ENCODE peak calls at places on chromosomes 2 and 18, in seven cellular contexts. B is mesendoderm, V is mesenchymal stem cell, T is IMR-90, E is neuronal stem cell, Z is H9, U is H1. C is an unnamed sample.

GRCh38 chr2:80858955-80859354 is 554.4 kb upstream of the LRRTM1 start:
- DNase-seq in B (no peak), V (peak), T (peak), E (no peak), Z (no peak), U (no peak), C (no peak)

GRCh38 chr2:207086136-207086535 is 79.6 kb downstream of the KLF7 start:
- DNase-seq in B (no peak), V (no peak), T (no peak), E (no peak), Z (no peak), U (no peak), C (no peak)

GRCh38 chr2:62456721-62457539 is 49.1 kb downstream of the TMEM17 start:
- DNase-seq in B (peak), V (peak), T (peak), E (peak), Z (peak), U (peak), C (peak)

GRCh38 chr18:64100136-64100922 is 48.6 kb downstream of the LINC00305 start:
- DNase-seq in B (no peak), V (no peak), T (no peak), E (no peak), Z (no peak), U (no peak), C (no peak)

GRCh38 chr18:48777737-48778111 is 173.0 kb downstream of the SMAD7 start:
- DNase-seq in B (no peak), V (peak), T (no peak), E (no peak), Z (no peak), U (no peak), C (no peak)

GRCh38 chr2:240983361-240983995 is 14.9 kb upstream of the SNED1 start:
- DNase-seq in B (peak), V (no peak), T (peak), E (no peak), Z (peak), U (peak), C (peak)

GRCh38 chr2:143171817-143172216 is 42.6 kb downstream of the ARHGAP15 start:
- DNase-seq in B (peak), V (peak), T (peak), E (peak), Z (no peak), U (no peak), C (no peak)

GRCh38 chr18:49862656-49863385 is 49.5 kb upstream of the ACAA2 start:
- DNase-seq in B (no peak), V (no peak), T (no peak), E (no peak), Z (no peak), U (no peak), C (no peak)

GRCh38 chr18:57312346-57313144 is 39.8 kb upstream of the ST8SIA3 start:
- DNase-seq in B (no peak), V (no peak), T (no peak), E (no peak), Z (no peak), U (no peak), C (no peak)

GRCh38 chr2:200862532-200863000 is 1.9 kb downstream of the CLK1 start:
- DNase-seq in B (peak), V (peak), T (peak), E (no peak), Z (no peak), U (no peak), C (peak)

GRCh38 chr2:131389657-131390056 is 25.7 kb upstream of the RAB6D start:
- DNase-seq in B (no peak), V (no peak), T (no peak), E (no peak), Z (no peak), U (no peak), C (no peak)

DNA sequence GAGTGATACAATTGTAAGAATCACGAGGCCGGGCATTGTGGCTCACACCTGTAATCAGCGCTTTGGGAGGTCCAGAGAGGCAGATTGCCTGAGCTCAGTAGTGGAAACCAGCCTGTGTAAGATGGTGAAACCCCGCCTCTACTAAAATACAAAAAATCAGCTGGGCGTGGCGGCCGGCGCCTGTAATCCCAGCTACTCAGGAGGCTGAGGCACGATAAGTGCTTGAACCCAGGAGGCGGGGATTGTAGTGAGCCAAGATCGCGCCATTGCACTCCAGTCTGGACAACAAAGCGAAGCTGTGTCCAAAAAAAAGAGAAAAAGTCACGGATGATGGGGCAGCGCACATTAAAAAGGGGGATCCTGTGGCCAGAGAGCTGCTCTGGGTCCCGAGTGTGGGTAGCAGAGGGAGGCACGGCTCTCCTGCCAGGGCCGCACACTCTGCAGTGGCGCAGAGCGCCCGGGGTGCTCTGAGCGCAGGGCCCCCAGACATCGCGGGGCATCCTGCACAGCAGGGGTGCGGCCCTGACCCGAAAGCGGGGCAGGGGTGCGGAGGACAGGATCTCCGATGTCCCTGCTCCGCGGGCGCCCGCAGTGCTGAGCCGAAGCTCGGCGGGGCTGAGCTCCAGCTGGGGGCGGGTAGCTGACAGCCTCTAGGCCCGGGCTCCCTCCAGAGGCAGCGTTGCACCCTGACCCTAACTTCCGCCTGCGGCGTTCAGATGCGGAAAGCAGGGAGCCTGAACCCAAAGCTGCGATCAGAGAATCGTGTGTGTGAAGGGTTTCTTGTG is 30.4 kb upstream of the RAB6D start:
- DNase-seq in B (peak), V (no peak), T (no peak), E (peak), Z (peak), U (no peak), C (no peak)
- H3K4me2 ChIP-seq in B (peak), V (peak), T (no peak), E (peak), Z (peak), U (peak), C (peak)

DNA sequence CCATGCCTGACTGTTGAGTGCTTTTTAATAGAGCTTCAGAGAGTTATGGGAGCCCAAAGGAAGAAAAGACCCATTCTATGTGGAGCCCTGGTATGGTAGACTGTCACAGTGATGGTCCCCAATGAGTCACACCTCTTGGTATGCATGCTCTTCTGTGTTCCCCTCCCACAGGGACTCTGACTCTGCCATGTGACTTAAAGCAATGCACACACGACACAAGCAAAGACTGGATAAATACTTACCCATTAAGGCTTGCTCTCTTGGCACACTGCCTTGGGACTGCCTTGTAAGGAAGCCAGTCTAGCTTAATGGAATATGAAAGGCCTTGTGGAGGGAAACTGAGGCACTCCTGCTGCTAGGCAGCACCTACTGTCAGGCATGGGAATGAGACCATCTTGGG is 16.7 kb upstream of the DTNB start:
- DNase-seq in B (peak), V (peak), T (peak), E (no peak), Z (no peak), U (no peak), C (no peak)
- H3K18ac ChIP-seq in B (no peak), V (no peak), T (no peak), E (no peak), Z (no peak), U (no peak), C (no peak)

GRCh38 chr2:16014041-16014787 is 73.9 kb downstream of the MYCN start:
- DNase-seq in B (no peak), V (no peak), T (no peak), E (no peak), Z (no peak), U (no peak), C (peak)

GRCh38 chr2:16013571-16013970 is 73.2 kb downstream of the MYCN start:
- DNase-seq in B (no peak), V (no peak), T (no peak), E (no peak), Z (no peak), U (no peak), C (no peak)

GRCh38 chr2:16015210-16015902 is 75.0 kb downstream of the MYCN start:
- DNase-seq in B (no peak), V (no peak), T (no peak), E (no peak), Z (no peak), U (no peak), C (no peak)

GRCh38 chr2:16015903-16016265 is 75.5 kb downstream of the MYCN start:
- DNase-seq in B (no peak), V (no peak), T (no peak), E (no peak), Z (no peak), U (no peak), C (peak)

DNA sequence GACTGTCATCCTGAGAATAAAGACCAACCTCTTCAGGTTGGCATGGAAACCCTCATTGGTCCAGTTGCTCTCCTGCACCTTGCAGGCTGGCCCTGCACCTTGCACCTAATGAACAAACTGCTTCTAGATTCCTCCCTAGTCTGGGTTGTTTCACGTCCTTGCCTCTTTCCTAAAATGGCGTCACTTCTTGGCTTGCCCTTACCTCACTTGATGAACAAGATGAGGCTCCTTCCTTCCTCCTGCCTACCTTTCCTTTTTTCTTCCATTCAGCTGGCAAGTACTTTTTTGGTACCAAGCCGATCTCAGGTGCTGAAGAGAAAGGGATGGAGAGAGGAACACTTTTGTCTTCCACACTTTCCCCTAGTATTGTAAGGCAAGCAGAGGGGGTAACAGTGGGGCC is 74.5 kb downstream of the MYCN start:
- DNase-seq in B (no peak), V (no peak), T (no peak), E (no peak), Z (no peak), U (no peak), C (no peak)
- H2BK5ac ChIP-seq in B (no peak), V (no peak), T (no peak), E (no peak), Z (no peak), U (no peak), C (no peak)

GRCh38 chr2:186894478-186894877 is 45.5 kb upstream of the ZSWIM2 start:
- DNase-seq in B (no peak), V (no peak), T (no peak), E (no peak), Z (no peak), U (no peak), C (no peak)
- H3K4me2 ChIP-seq in B (no peak), V (no peak), T (no peak), E (no peak), Z (no peak), U (no peak), C (no peak)

GRCh38 chr18:56298935-56299334 is 339.5 kb downstream of the TXNL1 start:
- DNase-seq in B (peak), V (no peak), T (peak), E (no peak), Z (no peak), U (no peak), C (peak)
- H3K18ac ChIP-seq in B (no peak), V (no peak), T (no peak), E (no peak), Z (no peak), U (no peak), C (no peak)

DNA sequence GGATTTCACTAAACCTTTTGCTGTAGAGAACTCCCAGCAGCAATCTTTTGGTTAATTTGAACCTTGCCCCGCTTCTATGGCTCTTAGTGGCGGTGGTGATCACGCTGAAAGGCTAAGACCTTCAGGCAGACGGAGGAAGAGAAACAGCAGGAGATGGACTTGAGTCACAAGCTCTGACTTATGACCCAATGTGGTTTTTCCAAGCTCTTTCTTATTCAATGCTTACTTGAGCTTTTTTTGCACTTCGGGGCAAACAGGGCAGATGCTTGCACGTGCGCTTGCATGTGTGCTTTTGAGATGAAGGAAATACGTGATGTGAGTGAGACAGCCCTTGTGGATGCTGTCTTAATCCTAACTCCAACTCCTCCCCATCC is 21.4 kb downstream of the TRIB2 start:
- DNase-seq in B (no peak), V (peak), T (peak), E (no peak), Z (no peak), U (no peak), C (no peak)
- H2BK5ac ChIP-seq in B (no peak), V (no peak), T (no peak), E (no peak), Z (no peak), U (no peak), C (no peak)

GRCh38 chr2:1541812-1542211 is 128.5 kb downstream of the TPO start:
- DNase-seq in B (peak), V (no peak), T (no peak), E (no peak), Z (no peak), U (no peak), C (no peak)

GRCh38 chr2:1546023-1546591 is 132.8 kb downstream of the TPO start:
- DNase-seq in B (peak), V (peak), T (peak), E (peak), Z (peak), U (no peak), C (peak)

GRCh38 chr2:1544478-1545069 is 131.3 kb downstream of the TPO start:
- DNase-seq in B (peak), V (peak), T (peak), E (no peak), Z (no peak), U (no peak), C (peak)

GRCh38 chr2:1542971-1543370 is 129.7 kb downstream of the TPO start:
- DNase-seq in B (no peak), V (no peak), T (no peak), E (no peak), Z (no peak), U (no peak), C (no peak)

DNA sequence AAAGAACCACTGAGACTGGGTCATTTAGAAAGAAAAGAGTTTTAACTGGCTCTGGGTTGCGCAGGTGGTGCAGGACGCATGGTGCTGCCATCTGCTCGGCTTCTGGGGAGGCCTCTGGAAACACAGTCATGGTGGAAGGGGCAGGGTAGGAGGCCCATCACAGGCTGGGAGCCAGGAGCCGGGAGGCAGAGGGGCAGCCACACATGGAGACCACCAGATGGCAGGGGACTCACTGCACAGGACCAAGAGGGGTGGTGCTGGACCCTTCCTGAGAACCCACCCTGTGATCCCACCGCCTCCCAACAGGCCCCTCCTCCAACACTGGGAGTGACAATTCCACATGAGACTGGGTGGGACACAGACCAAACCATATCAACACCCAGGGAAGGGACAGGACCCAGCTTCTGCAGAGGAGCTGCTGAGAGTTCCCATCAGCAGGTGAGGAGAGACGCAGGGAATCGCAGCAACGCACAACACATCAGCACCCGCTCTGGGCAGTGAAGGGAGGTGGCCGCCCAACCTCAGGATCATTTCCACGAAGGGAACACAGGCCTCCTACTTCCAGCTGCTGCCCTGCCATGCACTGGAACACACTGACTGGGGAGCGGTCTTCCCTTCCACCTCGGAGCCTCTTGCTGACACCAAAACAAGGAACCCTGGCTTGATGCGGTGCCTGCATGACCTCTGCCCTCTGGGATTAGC is 130.7 kb downstream of the TPO start:
- DNase-seq in B (no peak), V (no peak), T (no peak), E (no peak), Z (no peak), U (no peak), C (no peak)
- H3K4me2 ChIP-seq in B (no peak), V (no peak), T (no peak), E (no peak), Z (no peak), U (no peak), C (no peak)

GRCh38 chr2:222825031-222825430 is 35.8 kb upstream of the ACSL3 start:
- DNase-seq in B (no peak), V (no peak), T (no peak), E (no peak), Z (no peak), U (no peak), C (no peak)

GRCh38 chr2:222827417-222827816 is 33.4 kb upstream of the ACSL3 start:
- DNase-seq in B (no peak), V (no peak), T (no peak), E (no peak), Z (no peak), U (no peak), C (no peak)

GRCh38 chr2:222830164-222830563 is 30.7 kb upstream of the ACSL3 start:
- DNase-seq in B (no peak), V (no peak), T (no peak), E (no peak), Z (no peak), U (no peak), C (no peak)

GRCh38 chr2:222833410-222833809 is 27.4 kb upstream of the ACSL3 start:
- DNase-seq in B (no peak), V (no peak), T (no peak), E (no peak), Z (no peak), U (no peak), C (no peak)

DNA sequence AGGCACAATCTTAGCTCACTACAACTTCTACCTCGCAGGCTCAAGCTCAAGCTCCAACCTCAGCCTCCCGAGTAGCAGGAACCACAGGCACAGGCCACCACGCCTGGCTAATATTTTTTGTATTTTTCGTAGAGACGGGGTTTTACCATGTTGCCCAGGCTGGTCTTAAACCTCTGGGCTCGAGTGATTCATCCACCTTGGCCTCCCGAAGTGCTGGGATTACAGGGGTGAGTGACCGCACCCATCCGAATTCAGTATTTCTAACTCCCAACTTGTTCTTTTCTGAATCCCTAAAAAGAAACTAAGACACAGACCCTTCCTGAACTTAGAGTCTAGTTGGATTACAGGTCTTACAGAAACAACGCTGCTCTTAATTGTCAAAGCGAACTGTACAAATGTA is 32.3 kb upstream of the ACSL3 start:
- DNase-seq in B (no peak), V (no peak), T (no peak), E (no peak), Z (no peak), U (no peak), C (no peak)
- H3K18ac ChIP-seq in B (no peak), V (no peak), T (no peak), E (no peak), Z (no peak), U (no peak), C (no peak)

GRCh38 chr2:121778736-121779487 is 23.5 kb downstream of the TSN start:
- DNase-seq in B (peak), V (no peak), T (no peak), E (no peak), Z (no peak), U (no peak), C (peak)
- H2BK5ac ChIP-seq in B (no peak), V (no peak), T (no peak), E (no peak), Z (no peak), U (no peak), C (no peak)

C was measured in trophoblast cell.